ENCODE peak calls at places on chromosomes 13 and 19, in four cellular contexts. One of them, this sample, is unnamed.

GRCh38 chr13:99743079-99743478 is 228.5 kb downstream of the ZIC5 start:
- DNase-seq in GM12878: no peak
- DNase-seq in K562: no peak
- DNase-seq in HepG2: no peak
- DNase-seq in this sample: no peak

GRCh38 chr19:14333101-14333871 is 48.0 kb upstream of the ADGRE5 start:
- DNase-seq in GM12878: no peak
- DNase-seq in K562: peak
- DNase-seq in HepG2: no peak
- DNase-seq in this sample: peak

GRCh38 chr19:609001-609340 is 19.3 kb downstream of the HCN2 start:
- DNase-seq in GM12878: no peak
- DNase-seq in K562: no peak
- DNase-seq in HepG2: no peak
- DNase-seq in this sample: no peak

GRCh38 chr13:112583592-112584277 is 4.2 kb downstream of the TUBGCP3 start:
- DNase-seq in GM12878: no peak
- DNase-seq in K562: no peak
- DNase-seq in HepG2: no peak
- DNase-seq in this sample: no peak

GRCh38 chr13:56886398-56886797 is 254.3 kb upstream of the PRR20A start:
- DNase-seq in GM12878: no peak
- DNase-seq in K562: no peak
- DNase-seq in HepG2: no peak
- DNase-seq in this sample: no peak

GRCh38 chr13:40362502-40362901 is 303.9 kb downstream of the FOXO1 start:
- DNase-seq in GM12878: no peak
- DNase-seq in K562: no peak
- DNase-seq in HepG2: no peak
- DNase-seq in this sample: no peak

GRCh38 chr19:7480222-7480974 is 8.4 kb downstream of the PEX11G start:
- DNase-seq in GM12878: no peak
- DNase-seq in K562: no peak
- DNase-seq in HepG2: no peak
- DNase-seq in this sample: no peak

GRCh38 chr13:37869756-37870488 is at the start of gene TRPC4:
- DNase-seq in GM12878: no peak
- DNase-seq in K562: peak
- DNase-seq in HepG2: peak
- DNase-seq in this sample: peak

GRCh38 chr19:13986348-13986904 is 19.7 kb downstream of the RFX1 start:
- DNase-seq in GM12878: peak
- DNase-seq in K562: no peak
- DNase-seq in HepG2: no peak
- DNase-seq in this sample: peak

GRCh38 chr13:74210693-74211393 is 76.6 kb upstream of the KLF12 start:
- DNase-seq in GM12878: no peak
- DNase-seq in K562: no peak
- DNase-seq in HepG2: no peak
- DNase-seq in this sample: no peak

GRCh38 chr13:110965038-110965754 is 50.3 kb upstream of the ANKRD10 start:
- DNase-seq in GM12878: peak
- DNase-seq in K562: peak
- DNase-seq in HepG2: peak
- DNase-seq in this sample: no peak

GRCh38 chr13:109541081-109541480 is 245.3 kb downstream of the IRS2 start:
- DNase-seq in GM12878: no peak
- DNase-seq in K562: no peak
- DNase-seq in HepG2: no peak
- DNase-seq in this sample: no peak

GRCh38 chr19:10292789-10293636 is 3.3 kb downstream of the ICAM5 start:
- DNase-seq in GM12878: no peak
- DNase-seq in K562: peak
- DNase-seq in HepG2: no peak
- DNase-seq in this sample: peak

GRCh38 chr13:113417008-113417735 is 36.1 kb downstream of the ADPRHL1 start:
- DNase-seq in GM12878: no peak
- DNase-seq in K562: no peak
- DNase-seq in HepG2: no peak
- DNase-seq in this sample: no peak

GRCh38 chr19:42276821-42277220 is 7.8 kb downstream of the CIC start:
- DNase-seq in GM12878: no peak
- DNase-seq in K562: no peak
- DNase-seq in HepG2: no peak
- DNase-seq in this sample: no peak

GRCh38 chr13:113404366-113404722 is 40.4 kb upstream of the GRTP1 start:
- DNase-seq in GM12878: no peak
- DNase-seq in K562: no peak
- DNase-seq in HepG2: no peak
- DNase-seq in this sample: no peak

GRCh38 chr19:11964496-11964857 is 363 bp upstream of the ZNF763 start:
- DNase-seq in GM12878: no peak
- DNase-seq in K562: no peak
- DNase-seq in HepG2: peak
- DNase-seq in this sample: peak

GRCh38 chr19:3440082-3440481 is 40.2 kb downstream of the SMIM24 start:
- DNase-seq in GM12878: no peak
- DNase-seq in K562: peak
- DNase-seq in HepG2: peak
- DNase-seq in this sample: peak

GRCh38 chr13:29497137-29497654 is 98.3 kb downstream of the SLC7A1 start:
- DNase-seq in GM12878: no peak
- DNase-seq in K562: no peak
- DNase-seq in HepG2: no peak
- DNase-seq in this sample: no peak

GRCh38 chr19:55670280-55671053 is 4.6 kb upstream of the EPN1 start:
- DNase-seq in GM12878: no peak
- DNase-seq in K562: peak
- DNase-seq in HepG2: no peak
- DNase-seq in this sample: peak

GRCh38 chr19:6067975-6068374 is 42.3 kb downstream of the RFX2 start:
- DNase-seq in GM12878: no peak
- DNase-seq in K562: no peak
- DNase-seq in HepG2: no peak
- DNase-seq in this sample: no peak

GRCh38 chr19:12365094-12365371 is 450 bp downstream of the ZNF442 start:
- DNase-seq in GM12878: no peak
- DNase-seq in K562: no peak
- DNase-seq in HepG2: no peak
- DNase-seq in this sample: no peak

GRCh38 chr19:18253716-18254115 is 20.5 kb downstream of the IQCN start:
- DNase-seq in GM12878: no peak
- DNase-seq in K562: no peak
- DNase-seq in HepG2: no peak
- DNase-seq in this sample: no peak

GRCh38 chr13:109707044-109707794 is 79.2 kb downstream of the IRS2 start:
- DNase-seq in GM12878: no peak
- DNase-seq in K562: no peak
- DNase-seq in HepG2: no peak
- DNase-seq in this sample: no peak

GRCh38 chr13:113981611-113982295 is 7.9 kb upstream of the C13orf46 start:
- DNase-seq in GM12878: no peak
- DNase-seq in K562: no peak
- DNase-seq in HepG2: no peak
- DNase-seq in this sample: no peak

GRCh38 chr19:7772752-7773291 is 9.8 kb downstream of the CLEC4M start:
- DNase-seq in GM12878: peak
- DNase-seq in K562: no peak
- DNase-seq in HepG2: no peak
- DNase-seq in this sample: no peak

DNA sequence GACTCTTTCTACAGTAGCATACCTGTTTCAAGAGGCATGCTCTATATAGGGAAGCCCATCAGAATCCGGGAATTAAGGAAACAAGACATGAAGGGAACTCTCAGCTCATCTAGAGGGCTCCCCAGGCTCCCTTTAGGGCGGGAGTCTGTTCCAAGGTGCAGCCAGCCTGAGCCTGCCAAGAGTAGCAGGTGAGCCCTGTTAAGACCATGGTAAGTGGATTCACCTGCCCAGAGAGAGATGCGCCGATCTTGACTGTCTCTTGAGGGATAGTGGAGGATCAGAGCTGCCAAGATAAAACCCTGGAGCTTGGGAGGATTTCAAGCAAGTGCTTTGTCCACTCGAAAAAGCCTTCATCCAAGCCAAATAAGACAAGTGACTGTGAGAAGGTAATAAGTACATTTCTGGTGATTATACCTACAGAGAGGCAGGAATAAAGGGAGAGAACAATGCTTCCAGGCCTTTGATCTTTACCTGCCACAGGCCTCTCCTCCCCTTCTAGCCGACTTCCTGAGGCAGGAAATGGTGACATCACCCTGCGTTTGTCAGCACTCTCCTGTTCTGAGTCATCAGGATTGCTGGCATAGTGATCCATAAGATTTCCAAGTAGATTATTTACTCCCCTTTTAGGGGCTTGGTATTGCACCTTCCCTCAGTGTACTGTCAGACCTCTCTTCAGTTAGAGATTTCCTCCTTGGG is 31.5 kb downstream of the KLF5 start:
- DNase-seq in GM12878: no peak
- DNase-seq in K562: peak
- DNase-seq in HepG2: peak
- DNase-seq in this sample: peak
- TF ChIP-seq SP1 in GM12878: no peak
- TF ChIP-seq SP1 in K562: no peak
- TF ChIP-seq SP1 in HepG2: no peak
- TF ChIP-seq SP1 in this sample: no peak

GRCh38 chr13:52968074-52968700 is 60.4 kb upstream of the OLFM4 start:
- DNase-seq in GM12878: peak
- DNase-seq in K562: peak
- DNase-seq in HepG2: peak
- DNase-seq in this sample: peak

GRCh38 chr13:52974711-52975110 is 53.9 kb upstream of the OLFM4 start:
- DNase-seq in GM12878: no peak
- DNase-seq in K562: no peak
- DNase-seq in HepG2: no peak
- DNase-seq in this sample: no peak

DNA sequence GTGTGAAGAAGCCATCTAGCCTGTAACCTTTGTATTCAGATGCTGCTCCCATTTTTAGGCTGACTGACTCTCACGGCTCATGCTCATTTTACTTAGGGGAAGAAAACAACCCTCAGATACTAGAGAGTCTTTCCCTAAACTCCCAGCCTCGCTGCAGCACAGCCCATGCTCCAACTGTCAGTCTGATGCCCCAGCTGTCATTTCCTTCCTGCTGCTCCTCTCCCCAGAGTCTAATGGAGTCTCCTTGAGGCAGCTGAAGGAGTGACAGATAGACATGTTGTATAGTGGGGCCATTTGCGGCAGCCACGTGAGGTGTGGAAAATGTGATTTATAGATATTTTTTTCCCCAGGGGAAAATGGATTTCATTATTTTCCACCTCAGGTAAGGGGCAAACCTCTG is 59.2 kb upstream of the OLFM4 start:
- DNase-seq in GM12878: no peak
- DNase-seq in K562: no peak
- DNase-seq in HepG2: no peak
- DNase-seq in this sample: no peak
- TF ChIP-seq NR2C2 in GM12878: no peak
- TF ChIP-seq NR2C2 in K562: no peak
- TF ChIP-seq NR2C2 in HepG2: no peak
- TF ChIP-seq NR2C2 in this sample: no peak

DNA sequence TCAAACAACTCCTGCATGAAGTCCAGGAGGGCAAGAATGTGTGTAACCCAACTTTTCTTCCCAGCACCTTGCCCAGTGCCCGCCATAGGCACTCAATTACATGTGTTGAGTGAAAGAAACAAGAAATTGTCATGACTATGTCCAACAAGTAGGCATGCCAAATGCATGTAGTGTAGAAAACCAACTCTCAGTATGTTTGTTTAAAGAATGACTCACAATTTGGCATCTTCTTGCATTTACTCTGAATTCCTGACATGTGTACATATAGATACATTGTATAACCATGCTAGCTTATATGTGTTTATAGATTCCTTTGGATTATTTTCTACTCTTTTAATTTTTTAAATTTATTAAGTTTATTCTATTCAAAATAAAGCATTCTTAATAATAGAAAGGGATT is 305.0 kb downstream of the EFNB2 start:
- DNase-seq in GM12878: no peak
- DNase-seq in K562: no peak
- DNase-seq in HepG2: no peak
- DNase-seq in this sample: no peak
- TF ChIP-seq SP1 in GM12878: no peak
- TF ChIP-seq SP1 in K562: no peak
- TF ChIP-seq SP1 in HepG2: no peak
- TF ChIP-seq SP1 in this sample: no peak

GRCh38 chr13:51477149-51477548 is 24.3 kb upstream of the INTS6 start:
- DNase-seq in GM12878: no peak
- DNase-seq in K562: no peak
- DNase-seq in HepG2: no peak
- DNase-seq in this sample: no peak
- TF ChIP-seq NR2C2 in GM12878: no peak
- TF ChIP-seq NR2C2 in K562: no peak
- TF ChIP-seq NR2C2 in HepG2: no peak
- TF ChIP-seq NR2C2 in this sample: no peak

GRCh38 chr19:54206831-54207177 is 6.1 kb downstream of the RPS9 start:
- DNase-seq in GM12878: no peak
- DNase-seq in K562: no peak
- DNase-seq in HepG2: no peak
- DNase-seq in this sample: no peak

GRCh38 chr19:54206030-54206830 is 5.6 kb downstream of the RPS9 start:
- DNase-seq in GM12878: no peak
- DNase-seq in K562: peak
- DNase-seq in HepG2: no peak
- DNase-seq in this sample: no peak

GRCh38 chr19:54201980-54202379 is 1.3 kb downstream of the RPS9 start:
- DNase-seq in GM12878: no peak
- DNase-seq in K562: no peak
- DNase-seq in HepG2: no peak
- DNase-seq in this sample: no peak

GRCh38 chr19:54203151-54203611 is 2.5 kb downstream of the RPS9 start:
- DNase-seq in GM12878: no peak
- DNase-seq in K562: no peak
- DNase-seq in HepG2: peak
- DNase-seq in this sample: no peak

GRCh38 chr19:54204767-54205468 is 4.3 kb downstream of the RPS9 start:
- DNase-seq in GM12878: no peak
- DNase-seq in K562: no peak
- DNase-seq in HepG2: no peak
- DNase-seq in this sample: no peak
- TF ChIP-seq SP1 in GM12878: no peak
- TF ChIP-seq SP1 in K562: no peak
- TF ChIP-seq SP1 in HepG2: no peak
- TF ChIP-seq SP1 in this sample: no peak

GRCh38 chr13:33006646-33007045 is 9.6 kb upstream of the KL start:
- DNase-seq in GM12878: no peak
- DNase-seq in K562: no peak
- DNase-seq in HepG2: no peak
- DNase-seq in this sample: no peak
- TF ChIP-seq NR2C2 in GM12878: no peak
- TF ChIP-seq NR2C2 in K562: no peak
- TF ChIP-seq NR2C2 in HepG2: no peak
- TF ChIP-seq NR2C2 in this sample: no peak

GRCh38 chr13:36069881-36070366 is 61.3 kb downstream of the DCLK1 start:
- DNase-seq in GM12878: no peak
- DNase-seq in K562: no peak
- DNase-seq in HepG2: no peak
- DNase-seq in this sample: no peak
- TF ChIP-seq SP1 in GM12878: no peak
- TF ChIP-seq SP1 in K562: no peak
- TF ChIP-seq SP1 in HepG2: no peak
- TF ChIP-seq SP1 in this sample: no peak

This sample was measured in WTC11.